ENCODE peak calls at places on chromosomes 12 and 14, in six cellular contexts. N is central memory CD8-positive, alpha-beta T cell; E is neural crest cell; Y is iPS-NIHi11; D is H4; V is stimulated activated naive CD8-positive, alpha-beta T cell treated with anti-CD3 and anti-CD28 coated beads, Interleukin-15, amount 100 ng/mL, for 72 hours. C is an unnamed sample.

GRCh38 chr12:62659457-62660295 is 193.1 kb downstream of the MON2 start:
- DNase-seq in D (no peak), N (no peak), E (no peak), V (no peak), Y (peak), C (no peak)

GRCh38 chr14:76267322-76268012 is 108.5 kb upstream of the ESRRB start:
- DNase-seq in E (peak), D (peak), Y (peak), V (peak), N (no peak), C (no peak)

GRCh38 chr14:75461755-75462349 is 34.0 kb downstream of the JDP2 start:
- DNase-seq in D (no peak), Y (no peak), V (no peak), N (no peak), E (no peak), C (no peak)

GRCh38 chr12:45235087-45236025 is 19.5 kb downstream of the ANO6 start:
- DNase-seq in Y (peak), D (peak), N (no peak), E (no peak), V (no peak), C (peak)

GRCh38 chr14:102907303-102907844 is 15.1 kb upstream of the AMN start:
- DNase-seq in Y (no peak), D (no peak), N (no peak), E (no peak), V (no peak), C (no peak)

GRCh38 chr12:41189395-41190251 is 1.5 kb downstream of the PDZRN4 start:
- DNase-seq in N (no peak), V (no peak), E (peak), Y (peak), D (no peak), C (no peak)

GRCh38 chr12:24884911-24885310 is 64.0 kb downstream of the BCAT1 start:
- DNase-seq in E (no peak), Y (no peak), V (no peak), D (no peak), N (no peak), C (no peak)

GRCh38 chr14:29846339-29847129 is 81.1 kb downstream of the PRKD1 start:
- DNase-seq in D (no peak), N (no peak), Y (no peak), V (no peak), E (no peak), C (peak)

GRCh38 chr12:32988982-32989381 is 92.4 kb upstream of the PKP2 start:
- DNase-seq in N (no peak), D (no peak), E (no peak), Y (peak), V (no peak), C (no peak)

GRCh38 chr12:109130755-109131521 is 14.6 kb downstream of the ACACB start:
- DNase-seq in E (no peak), Y (peak), N (no peak), D (peak), V (no peak), C (no peak)

GRCh38 chr12:113086249-113087164 is 30.0 kb downstream of the DTX1 start:
- DNase-seq in Y (no peak), D (peak), E (no peak), V (no peak), N (no peak), C (no peak)

GRCh38 chr14:91059576-91060471 is 617 bp downstream of the RPS6KA5 start:
- DNase-seq in Y (peak), E (peak), N (peak), V (peak), D (peak), C (peak)

GRCh38 chr14:43803076-43803689 is 703.9 kb downstream of the FSCB start:
- DNase-seq in D (peak), V (no peak), N (no peak), E (no peak), Y (no peak), C (peak)

GRCh38 chr14:99378782-99379214 is 101.9 kb downstream of the SETD3 start:
- DNase-seq in Y (peak), D (peak), N (no peak), V (no peak), E (no peak), C (peak)

GRCh38 chr12:1657616-1658167 is 28.7 kb downstream of the WNT5B start:
- DNase-seq in V (no peak), D (no peak), Y (no peak), E (no peak), N (no peak), C (no peak)

GRCh38 chr12:2288471-2288870 is 235.7 kb downstream of the CACNA1C start:
- DNase-seq in E (no peak), D (no peak), V (no peak), N (no peak), Y (no peak), C (no peak)

GRCh38 chr12:71312767-71313375 is 126.7 kb upstream of the LGR5 start:
- DNase-seq in D (no peak), Y (no peak), N (no peak), V (no peak), E (no peak), C (peak)

C was measured in Caki2.